ENCODE peak calls at places on chromosomes 13 and 19, in four cellular contexts. C is thyroid gland, T is tibial nerve, J is left lung. F is an unnamed sample.
A peak's percentile ranks its signal among the peaks of the same experiment; 100 is the strongest.

GRCh38 chr13:98816406-98816805 is 63.9 kb upstream of the SLC15A1 start:
- DNase-seq in T (no peak), J (no peak), C (no peak), F (no peak)

GRCh38 chr19:39676004-39676403 is 20.3 kb downstream of the LGALS16 start:
- DNase-seq in T (no peak), J (no peak), C (no peak), F (no peak)

GRCh38 chr13:25306671-25307464 is 5.4 kb downstream of the NUP58 start:
- DNase-seq in J (no peak), C (no peak), T (no peak), F (no peak)

GRCh38 chr19:12806242-12807131 is at the start of gene RNASEH2A:
- DNase-seq in T (peak; percentile 78), J (peak; percentile 92), C (peak; percentile 87), F (peak; percentile 89)

GRCh38 chr19:11673608-11674041 is 65.1 kb downstream of the ZNF823 start:
- DNase-seq in T (no peak), J (peak; percentile 64), C (peak; percentile 82), F (peak; percentile 73)

GRCh38 chr13:26942184-26942583 is 181.6 kb upstream of the GPR12 start:
- DNase-seq in J (no peak), T (no peak), C (no peak), F (no peak)

GRCh38 chr13:45522571-45522970 is 57.8 kb downstream of the COG3 start:
- DNase-seq in C (no peak), T (no peak), J (no peak), F (no peak)

GRCh38 chr19:41930926-41931592 is 2.8 kb upstream of the ERFL start:
- DNase-seq in J (no peak), T (no peak), C (no peak), F (no peak)

GRCh38 chr13:25469179-25469545 is 97.4 kb downstream of the ATP8A2 start:
- DNase-seq in T (no peak), J (no peak), C (no peak), F (no peak)

GRCh38 chr13:24265453-24265852 is 43.9 kb upstream of the C1QTNF9 start:
- DNase-seq in C (no peak), T (no peak), J (no peak), F (no peak)

GRCh38 chr13:20206836-20207235 is 14.1 kb upstream of the GJB2 start:
- DNase-seq in C (no peak), T (no peak), J (no peak), F (no peak)

GRCh38 chr19:13960863-13961784 is 8.8 kb downstream of the DCAF15 start:
- DNase-seq in T (no peak), J (no peak), C (no peak), F (no peak)

DNA sequence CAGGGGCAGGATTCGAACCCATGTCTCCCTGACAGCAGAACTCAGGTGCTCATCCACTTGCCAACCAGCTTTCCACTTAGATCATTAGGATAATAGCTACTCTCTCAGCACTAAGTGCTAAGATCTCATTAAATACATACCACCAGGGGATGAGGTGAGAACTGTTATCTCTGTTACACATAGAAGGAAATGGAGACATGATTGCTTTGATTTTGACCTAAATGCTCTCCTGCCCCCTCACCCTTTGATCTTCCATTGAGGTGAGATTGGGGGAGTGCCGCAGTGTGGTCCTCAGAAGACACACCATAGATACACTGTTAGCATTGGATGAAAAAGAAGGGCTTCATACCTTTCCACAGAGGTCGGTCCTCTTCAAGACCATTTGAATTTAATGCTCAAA is 38.9 kb upstream of the NPAS1 start:
- DNase-seq in J (no peak), C (no peak), T (no peak), F (no peak)
- H3K4me1 ChIP-seq in J (peaks cover 75% of the 10 kb centered on the region), C (peaks cover 50% of the 10 kb centered on the region), T (peaks cover 51% of the 10 kb centered on the region), F (peaks cover 90% of the 10 kb centered on the region)

DNA sequence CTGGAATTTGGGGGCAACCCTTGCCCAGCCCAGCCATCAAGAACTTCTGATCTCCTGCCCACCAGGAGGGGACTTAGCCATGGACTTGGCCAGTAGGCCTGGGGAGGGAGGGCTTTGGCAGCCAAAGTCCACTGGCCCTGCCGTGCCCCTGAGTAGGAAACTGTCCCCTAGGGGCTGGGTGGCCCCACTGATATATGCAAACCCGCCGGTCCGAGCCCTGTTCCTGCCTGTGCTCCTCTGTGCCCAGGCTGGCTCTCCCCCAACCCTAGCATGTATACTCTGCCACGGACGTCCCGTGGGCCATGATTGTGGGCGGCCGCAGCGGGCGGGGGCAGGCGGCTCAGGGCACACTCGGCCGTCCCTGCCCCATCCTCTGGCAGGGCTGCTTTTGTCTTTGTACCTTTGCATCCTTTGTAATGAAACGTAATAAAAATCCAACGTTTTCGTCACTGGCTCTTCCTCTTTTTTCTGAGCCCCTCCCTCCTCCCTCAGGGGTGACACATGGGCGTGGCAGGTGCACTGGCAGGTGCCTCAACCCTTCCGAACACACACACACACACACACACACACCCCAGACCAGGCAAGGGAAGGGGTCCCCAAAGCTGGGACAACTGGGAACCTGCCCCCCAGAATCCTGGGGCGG is 9.1 kb downstream of the COMP start:
- DNase-seq in T (no peak), C (no peak), J (no peak), F (no peak)
- H3K27me3 ChIP-seq in T (no peaks in the 10 kb centered on the region), C (peaks cover 1% of the 10 kb centered on the region), J (peaks cover 4% of the 10 kb centered on the region), F (peaks cover 57% of the 10 kb centered on the region)

DNA sequence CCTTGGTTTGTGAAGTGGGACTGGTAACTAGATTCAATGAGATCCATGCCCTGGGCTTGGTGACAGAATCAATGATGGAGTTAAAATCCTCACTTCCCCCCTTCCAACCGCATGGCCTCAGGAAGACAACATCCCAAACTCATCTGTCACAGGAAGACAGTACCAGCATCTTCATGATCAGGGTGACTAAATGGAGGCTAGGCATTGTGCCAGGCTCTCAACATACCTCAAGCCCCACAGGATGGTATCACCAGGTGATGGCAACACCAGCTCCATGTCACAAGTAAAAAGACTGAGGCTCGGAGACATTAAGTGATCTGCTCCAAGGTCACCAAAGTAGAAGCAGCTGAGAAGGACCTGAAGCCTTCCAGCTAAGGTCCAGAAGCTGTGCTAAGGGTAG is 14.2 kb downstream of the MED26 start:
- DNase-seq in C (no peak), J (no peak), T (no peak), F (no peak)
- H3K4me1 ChIP-seq in C (peaks cover 17% of the 10 kb centered on the region), J (peaks cover 82% of the 10 kb centered on the region), T (peaks cover 28% of the 10 kb centered on the region), F (peaks cover 31% of the 10 kb centered on the region)

GRCh38 chr19:1690570-1691307 is 38.3 kb upstream of the TCF3 start:
- DNase-seq in T (no peak), J (no peak), C (peak; percentile 12), F (no peak)
- H3K27me3 ChIP-seq in T (no peaks in the 10 kb centered on the region), J (peaks cover 16% of the 10 kb centered on the region), C (peaks cover 5% of the 10 kb centered on the region), F (peaks cover 11% of the 10 kb centered on the region)

DNA sequence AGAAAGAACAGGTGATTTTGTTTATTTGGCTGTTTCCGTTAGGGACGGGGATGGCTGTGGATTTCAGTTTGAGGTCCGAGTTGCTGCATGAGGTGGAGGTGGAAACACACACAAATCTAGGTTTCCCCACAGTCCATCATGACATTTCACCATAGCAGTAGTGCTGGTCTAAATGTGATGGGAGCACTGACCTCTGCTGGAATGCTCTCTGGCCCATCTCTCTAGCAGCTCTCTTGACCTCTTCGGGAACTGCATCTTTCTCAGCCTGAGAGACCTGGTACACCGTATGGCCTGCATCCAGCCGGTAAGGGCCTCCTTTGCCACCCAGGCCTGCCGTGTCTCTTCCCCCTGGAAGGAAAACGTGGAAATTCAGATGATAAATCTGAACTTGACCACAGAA is 154.0 kb downstream of the RGCC start:
- DNase-seq in J (no peak), C (no peak), T (no peak), F (no peak)
- H3K4me1 ChIP-seq in J (peaks cover 25% of the 10 kb centered on the region), C (no peaks in the 10 kb centered on the region), T (peaks cover 6% of the 10 kb centered on the region), F (peaks cover 41% of the 10 kb centered on the region)

GRCh38 chr19:3882041-3882384 is 1.5 kb downstream of the ATCAY start:
- DNase-seq in T (no peak), J (no peak), C (no peak), F (no peak)
- H3K27me3 ChIP-seq in T (no peaks in the 10 kb centered on the region), J (peaks cover 23% of the 10 kb centered on the region), C (peaks cover 9% of the 10 kb centered on the region), F (peaks cover 63% of the 10 kb centered on the region)

GRCh38 chr19:35740108-35740422 is 2.2 kb downstream of the IGFLR1 start:
- DNase-seq in T (no peak), J (no peak), C (no peak), F (no peak)
- H3K4me1 ChIP-seq in T (peaks cover 25% of the 10 kb centered on the region), J (peaks cover 55% of the 10 kb centered on the region), C (peaks cover 20% of the 10 kb centered on the region), F (peaks cover 28% of the 10 kb centered on the region)

DNA sequence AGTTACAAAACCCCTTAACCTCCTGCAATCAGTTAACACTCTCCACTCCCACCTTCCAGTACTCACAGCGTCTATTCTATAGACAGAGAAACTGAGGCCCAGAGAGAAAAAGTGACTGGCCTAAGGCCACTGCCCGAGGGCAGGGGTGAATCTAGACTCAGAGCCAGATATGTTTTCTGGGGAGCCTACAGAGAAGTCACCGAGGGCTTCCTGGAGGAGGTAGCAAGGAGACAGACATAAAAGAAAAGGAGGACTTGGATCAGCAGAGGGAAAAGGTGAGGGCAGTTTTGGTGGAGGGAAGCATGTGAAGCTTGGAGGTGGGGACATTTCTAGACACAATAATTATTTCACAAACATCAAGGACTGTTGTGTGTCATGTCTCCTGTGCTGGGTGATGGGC is 1.6 kb upstream of the COMP start:
- DNase-seq in C (no peak), J (no peak), T (no peak), F (no peak)
- H3K27me3 ChIP-seq in C (peaks cover 33% of the 10 kb centered on the region), J (peaks cover 45% of the 10 kb centered on the region), T (no peaks in the 10 kb centered on the region), F (peaks cover 89% of the 10 kb centered on the region)

GRCh38 chr19:16463341-16463990 is 8.3 kb downstream of the EPS15L1 start:
- DNase-seq in C (no peak), J (no peak), T (no peak), F (no peak)

GRCh38 chr19:16459680-16460079 is 12.1 kb downstream of the EPS15L1 start:
- DNase-seq in C (no peak), J (no peak), T (no peak), F (no peak)

GRCh38 chr19:16460454-16460853 is 11.3 kb downstream of the EPS15L1 start:
- DNase-seq in T (no peak), C (no peak), J (no peak), F (no peak)

GRCh38 chr19:16462757-16463250 is 9.0 kb downstream of the EPS15L1 start:
- DNase-seq in T (no peak), C (no peak), J (no peak), F (no peak)

DNA sequence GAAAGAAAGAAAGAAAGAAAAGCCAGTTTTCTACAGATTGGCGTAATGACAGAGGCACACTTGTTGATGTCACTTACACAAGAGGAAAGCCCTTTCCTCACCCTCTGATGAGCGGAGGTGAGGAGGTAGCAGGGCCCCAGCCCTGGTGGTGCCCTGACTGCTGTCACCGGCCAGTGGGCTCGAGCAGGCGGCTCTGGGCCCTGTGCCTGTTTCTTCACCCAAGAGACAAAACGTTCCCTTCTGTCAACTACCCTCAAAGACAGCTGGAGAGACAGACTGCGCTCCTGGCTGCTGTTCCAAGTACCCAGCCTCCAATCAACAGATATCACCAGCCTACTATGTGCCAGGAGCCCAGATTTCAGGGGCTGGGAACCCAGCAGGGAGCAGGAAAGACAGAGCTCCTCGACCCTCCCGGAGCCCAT is 10.1 kb downstream of the EPS15L1 start:
- DNase-seq in J (no peak), C (peak; percentile 67), T (no peak), F (peak; percentile 67)
- H3K4me1 ChIP-seq in J (peaks cover 62% of the 10 kb centered on the region), C (peaks cover 53% of the 10 kb centered on the region), T (peaks cover 26% of the 10 kb centered on the region), F (peaks cover 89% of the 10 kb centered on the region)

GRCh38 chr19:3028305-3029069 is 593 bp downstream of the TLE2 start:
- DNase-seq in T (no peak), C (peak; percentile 68), J (no peak), F (no peak)
- H3K27me3 ChIP-seq in T (no peaks in the 10 kb centered on the region), C (no peaks in the 10 kb centered on the region), J (no peaks in the 10 kb centered on the region), F (no peaks in the 10 kb centered on the region)

F was measured in heart right ventricle.